ENCODE peak calls at places on chromosomes 13 and 19, in ten cellular contexts. L, E, G, A, W, K, R, X, O and B are unnamed samples.

GRCh38 chr13:27658569-27658968 is 36.9 kb downstream of the POLR1D start:
- DNase-seq in L (no peak), E (no peak), G (no peak), A (no peak), W (no peak), K (no peak), R (no peak), X (no peak), O (no peak), B (no peak)

GRCh38 chr19:30360378-30361106 is 11.6 kb upstream of the ZNF536 start:
- DNase-seq in L (no peak), E (no peak), G (no peak), A (no peak), W (no peak), K (no peak), R (no peak), X (no peak), O (no peak), B (no peak)

GRCh38 chr19:42563352-42564210 is 31.1 kb downstream of the CEACAM8 start:
- DNase-seq in L (no peak), E (peak; percentile 60), G (peak; percentile 38), A (no peak), W (no peak), K (peak; percentile 9), R (no peak), X (peak; percentile 49), O (no peak), B (peak; percentile 56)

GRCh38 chr19:55069137-55069858 is 6.3 kb upstream of the RDH13 start:
- DNase-seq in L (no peak), E (peak; percentile 95), G (no peak), A (no peak), W (no peak), K (no peak), R (peak; percentile 54), X (no peak), O (peak; percentile 76), B (no peak)

GRCh38 chr13:109883181-109884180 is 97.1 kb upstream of the IRS2 start:
- DNase-seq in L (no peak), E (no peak), G (no peak), A (no peak), W (no peak), K (no peak), R (no peak), X (no peak), O (no peak), B (no peak)

GRCh38 chr13:39656325-39656677 is 839 bp downstream of the COG6 start:
- DNase-seq in L (no peak), E (no peak), G (no peak), A (no peak), W (no peak), K (no peak), R (no peak), X (no peak), O (no peak), B (peak; percentile 13)

GRCh38 chr19:18223860-18224524 is 2.2 kb downstream of the PDE4C start:
- DNase-seq in L (no peak), E (peak; percentile 88), G (peak; percentile 51), A (no peak), W (peak; percentile 2), K (no peak), R (peak; percentile 50), X (no peak), O (peak; percentile 64), B (no peak)

GRCh38 chr19:18109363-18109730 is 11.8 kb downstream of the MAST3 start:
- DNase-seq in L (no peak), E (no peak), G (no peak), A (no peak), W (no peak), K (no peak), R (no peak), X (no peak), O (peak; percentile 80), B (no peak)

GRCh38 chr19:5832527-5833216 is 6.8 kb downstream of the FUT6 start:
- DNase-seq in L (no peak), E (no peak), G (no peak), A (no peak), W (no peak), K (no peak), R (no peak), X (no peak), O (no peak), B (no peak)

GRCh38 chr19:2495651-2496316 is 19.9 kb downstream of the GADD45B start:
- DNase-seq in L (no peak), E (no peak), G (no peak), A (no peak), W (no peak), K (no peak), R (peak; percentile 61), X (no peak), O (peak; percentile 67), B (peak; percentile 31)

GRCh38 chr19:58514564-58515020 is 2.8 kb upstream of the SLC27A5 start:
- DNase-seq in L (no peak), E (no peak), G (no peak), A (no peak), W (no peak), K (no peak), R (no peak), X (no peak), O (no peak), B (no peak)

GRCh38 chr19:12786149-12786870 is 5.0 kb upstream of the JUNB start:
- DNase-seq in L (no peak), E (no peak), G (no peak), A (no peak), W (no peak), K (no peak), R (peak; percentile 72), X (no peak), O (peak; percentile 81), B (no peak)

GRCh38 chr13:113982296-113982661 is 8.4 kb upstream of the C13orf46 start:
- DNase-seq in L (no peak), E (no peak), G (no peak), A (no peak), W (no peak), K (no peak), R (no peak), X (no peak), O (peak; percentile 29), B (no peak)

GRCh38 chr19:36115453-36116343 is at the start of gene TBCB:
- DNase-seq in L (peak; percentile 42), E (no peak), G (peak; percentile 72), A (peak; percentile 2), W (no peak), K (peak; percentile 91), R (peak; percentile 86), X (peak; percentile 40), O (peak; percentile 93), B (peak; percentile 32)

GRCh38 chr19:38360351-38360750 is 14.0 kb upstream of the PSMD8 start:
- DNase-seq in L (no peak), E (no peak), G (no peak), A (no peak), W (no peak), K (no peak), R (no peak), X (no peak), O (no peak), B (no peak)